ENCODE peak calls at places on chromosome 10, in ten cellular contexts. R is IMR-90, P is kidney, K is neural progenitor cell, N is endothelial cell of umbilical vein, V is HepG2, U is H1, M is DND-41, A is PC-3, C is fibroblast of lung. F is an unnamed sample. For H3K36me3 and H3K4me1, the result is how much of the 10 kb centered on the place peaks cover.

GRCh38 chr10:60666221-60666620 is 112.1 kb upstream of the CDK1 start:
- DNase-seq in R (no peak), P (no peak), K (no peak), N (no peak), V (no peak), U (no peak), M (no peak), A (peak), C (peak), F (peak)

GRCh38 chr10:105243381-105243780 is 602.3 kb downstream of the SORCS3 start:
- DNase-seq in R (no peak), P (no peak), K (no peak), N (no peak), V (no peak), U (no peak), M (no peak), A (no peak), C (no peak), F (no peak)

GRCh38 chr10:70328987-70329386 is 45.2 kb upstream of the NPFFR1 start:
- DNase-seq in R (peak), P (no peak), K (no peak), N (no peak), V (no peak), U (no peak), M (no peak), A (peak), C (peak), F (no peak)

GRCh38 chr10:132564690-132565089 is 27.1 kb downstream of the INPP5A start:
- DNase-seq in R (no peak), P (no peak), K (no peak), N (no peak), V (no peak), U (no peak), M (no peak), A (peak), C (no peak), F (no peak)

GRCh38 chr10:3325954-3326353 is 153.4 kb upstream of the PITRM1 start:
- DNase-seq in R (no peak), P (no peak), K (no peak), N (no peak), V (no peak), U (no peak), M (no peak), A (no peak), C (no peak), F (no peak)

GRCh38 chr10:125662616-125663015 is 20.3 kb downstream of the TEX36 start:
- DNase-seq in R (no peak), P (no peak), K (no peak), N (no peak), V (no peak), U (no peak), M (no peak), A (peak), C (no peak), F (peak)

GRCh38 chr10:59240581-59241183 is 64.2 kb downstream of the PHYHIPL start:
- DNase-seq in R (peak), P (no peak), K (peak), N (peak), V (peak), U (peak), M (no peak), A (peak), C (peak), F (peak)

GRCh38 chr10:62308101-62308500 is 39.5 kb upstream of the RTKN2 start:
- DNase-seq in R (peak), P (no peak), K (no peak), N (no peak), V (no peak), U (no peak), M (no peak), A (no peak), C (no peak), F (peak)

GRCh38 chr10:75803816-75804576 is 372.6 kb downstream of the LRMDA start:
- DNase-seq in R (no peak), P (no peak), K (no peak), N (no peak), V (no peak), U (no peak), M (no peak), A (no peak), C (no peak), F (no peak)

GRCh38 chr10:93451244-93451947 is 30.7 kb downstream of the MYOF start:
- DNase-seq in R (no peak), P (no peak), K (no peak), N (no peak), V (no peak), U (no peak), M (no peak), A (no peak), C (no peak), F (no peak)
- H3K36me3 ChIP-seq in R (under half), P (under half), K (under half), N (under half), V (under half), U (under half), M (under half), A (half or more), C (under half), F (half or more)

GRCh38 chr10:77587424-77587806 is 50.2 kb downstream of the KCNMA1 start:
- DNase-seq in R (no peak), P (no peak), K (peak), N (no peak), V (no peak), U (no peak), M (no peak), A (no peak), C (no peak), F (no peak)
- H3K9ac ChIP-seq in R (peak), P (no peak), K (no peak), N (no peak), V (no peak), U (no peak), M (no peak), A (peak), C (no peak), F (peak)

GRCh38 chr10:34207350-34207749 is 607.7 kb downstream of the PARD3 start:
- DNase-seq in R (no peak), P (no peak), K (peak), N (no peak), V (no peak), U (no peak), M (no peak), A (no peak), C (no peak), F (no peak)

GRCh38 chr10:34205452-34205851 is 609.6 kb downstream of the PARD3 start:
- DNase-seq in R (no peak), P (no peak), K (no peak), N (no peak), V (no peak), U (no peak), M (peak), A (no peak), C (no peak), F (no peak)

GRCh38 chr10:34203966-34204630 is 611.0 kb downstream of the PARD3 start:
- DNase-seq in R (no peak), P (no peak), K (no peak), N (no peak), V (peak), U (no peak), M (no peak), A (no peak), C (no peak), F (no peak)

GRCh38 chr10:34206602-34207268 is 608.4 kb downstream of the PARD3 start:
- DNase-seq in R (no peak), P (no peak), K (no peak), N (no peak), V (no peak), U (no peak), M (no peak), A (no peak), C (no peak), F (no peak)

GRCh38 chr10:34206078-34206477 is 609.0 kb downstream of the PARD3 start:
- DNase-seq in R (no peak), P (no peak), K (no peak), N (no peak), V (no peak), U (no peak), M (no peak), A (no peak), C (no peak), F (no peak)
- H3K4me1 ChIP-seq in R (under half), P (under half), K (under half), N (under half), V (half or more), U (under half), M (under half), A (under half), C (under half), F (under half)

DNA sequence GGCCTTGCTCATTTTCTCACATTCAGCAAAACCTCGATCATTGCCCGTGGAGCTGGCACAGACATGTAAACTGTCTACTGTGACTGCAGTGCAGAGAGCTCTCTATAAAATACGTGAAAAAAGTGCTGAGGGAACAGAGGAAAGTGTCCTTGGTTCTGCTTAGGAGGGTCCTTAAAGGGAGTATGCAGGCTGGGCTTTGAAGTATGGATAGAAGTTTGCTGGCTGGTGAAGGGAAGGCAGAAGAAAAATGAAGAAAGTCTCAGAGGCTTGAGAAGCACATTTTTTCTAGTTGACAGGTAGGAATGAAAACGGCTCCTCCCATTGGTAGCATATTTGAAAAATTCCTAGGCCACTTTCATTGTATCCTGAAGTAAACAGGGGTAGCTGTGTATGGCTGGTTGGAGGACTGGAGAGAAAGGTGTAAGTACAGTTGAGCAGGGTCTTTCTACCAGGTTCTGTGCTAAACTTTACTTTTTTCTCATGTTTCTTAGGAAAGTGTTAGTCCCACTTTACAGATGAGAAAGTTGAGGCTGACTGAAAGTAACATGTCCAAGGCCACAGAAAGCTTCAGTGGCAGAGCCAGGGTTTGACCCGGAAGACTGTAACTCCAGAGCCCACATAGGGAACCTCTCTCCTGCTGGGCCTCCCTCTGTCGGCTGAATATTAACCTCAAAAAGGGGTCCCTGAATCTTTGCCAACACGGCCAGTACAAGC is 63.0 kb upstream of the PPIF start:
- DNase-seq in R (no peak), P (no peak), K (no peak), N (no peak), V (no peak), U (no peak), M (no peak), A (peak), C (no peak), F (no peak)
- H3K36me3 ChIP-seq in R (half or more), P (under half), K (under half), N (under half), V (half or more), U (under half), M (under half), A (under half), C (under half), F (half or more)

DNA sequence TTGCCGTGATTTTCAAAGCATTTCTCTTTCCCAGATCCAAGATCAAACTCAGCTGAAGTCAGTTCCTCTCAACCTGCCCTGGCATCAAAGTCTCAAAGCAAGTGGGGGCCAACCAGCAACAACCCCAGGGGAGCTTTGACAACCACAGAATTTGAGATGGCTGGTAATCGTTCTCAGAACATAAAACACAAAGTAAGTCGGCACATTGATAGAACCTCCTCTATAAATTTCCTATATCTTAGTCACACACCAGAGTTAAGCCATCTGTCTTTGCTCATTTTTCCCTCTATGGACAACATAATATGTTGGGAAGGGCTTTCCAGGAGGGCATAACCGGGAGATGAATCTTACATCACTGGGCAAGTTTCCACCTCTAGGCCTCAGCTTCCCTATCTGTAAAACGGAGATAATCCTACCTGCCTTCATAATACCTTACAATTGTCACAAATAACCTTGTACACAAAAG is 1.2 kb upstream of the DNAJC9 start:
- DNase-seq in R (no peak), P (no peak), K (no peak), N (no peak), V (no peak), U (no peak), M (peak), A (peak), C (no peak), F (no peak)
- H3K9ac ChIP-seq in R (no peak), P (no peak), K (no peak), N (no peak), V (no peak), U (no peak), M (peak), A (peak), C (no peak), F (no peak)

DNA sequence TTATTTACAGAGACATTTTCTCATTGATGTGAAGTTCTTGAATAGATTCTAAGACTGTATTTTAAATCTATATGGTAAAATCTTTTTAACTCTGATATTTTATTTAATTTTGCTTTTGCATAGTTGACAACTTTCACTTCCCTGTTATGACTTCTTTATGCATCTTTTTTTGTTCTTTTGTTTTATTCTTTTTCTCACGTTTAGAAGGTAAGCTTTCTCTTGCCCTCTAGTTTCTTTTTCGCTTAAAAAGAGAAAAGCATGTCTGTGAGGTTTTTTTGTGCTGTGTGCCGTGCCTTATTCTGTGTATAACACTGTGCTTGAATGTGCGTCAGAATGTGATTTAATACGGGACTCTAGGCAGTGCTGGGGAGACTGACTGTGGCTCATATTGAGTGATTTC is 74.7 kb downstream of the AP3M1 start:
- DNase-seq in R (no peak), P (no peak), K (no peak), N (no peak), V (no peak), U (no peak), M (no peak), A (no peak), C (no peak), F (no peak)
- H3K4me1 ChIP-seq in R (under half), P (under half), K (under half), N (half or more), V (under half), U (under half), M (under half), A (under half), C (under half), F (under half)

GRCh38 chr10:71603190-71603589 is 116.4 kb downstream of the C10orf105 start:
- DNase-seq in R (no peak), P (no peak), K (no peak), N (no peak), V (no peak), U (no peak), M (no peak), A (no peak), C (no peak), F (no peak)
- H3K36me3 ChIP-seq in R (under half), P (under half), K (under half), N (under half), V (under half), U (under half), M (under half), A (under half), C (under half), F (under half)

F was measured in adipocyte.